ENCODE peak calls at places on chromosomes 16 and 17, in eight cellular contexts. One of them, this sample, is unnamed.

GRCh38 chr17:43636446-43636845 is 25.3 kb downstream of the MEOX1 start:
- DNase-seq in heart left ventricle: no peak
- DNase-seq in stomach: no peak
- DNase-seq in uterus: no peak
- DNase-seq in H9: no peak
- DNase-seq in LNCaP clone FGC: no peak
- DNase-seq in type B pancreatic cell: no peak
- DNase-seq in left ventricle myocardium inferior: no peak
- DNase-seq in this sample: no peak

GRCh38 chr16:28033870-28034269 is 29.6 kb downstream of the GSG1L start:
- DNase-seq in uterus: no peak
- DNase-seq in LNCaP clone FGC: no peak
- DNase-seq in left ventricle myocardium inferior: no peak
- DNase-seq in type B pancreatic cell: no peak
- DNase-seq in stomach: no peak
- DNase-seq in heart left ventricle: no peak
- DNase-seq in H9: no peak
- DNase-seq in this sample: no peak

GRCh38 chr16:80117731-80118130 is 423.1 kb upstream of the DYNLRB2 start:
- DNase-seq in left ventricle myocardium inferior: no peak
- DNase-seq in type B pancreatic cell: no peak
- DNase-seq in stomach: no peak
- DNase-seq in H9: no peak
- DNase-seq in uterus: no peak
- DNase-seq in LNCaP clone FGC: peak
- DNase-seq in heart left ventricle: no peak
- DNase-seq in this sample: no peak

GRCh38 chr16:65294154-65294553 is 172.3 kb upstream of the CDH11 start:
- DNase-seq in heart left ventricle: no peak
- DNase-seq in left ventricle myocardium inferior: no peak
- DNase-seq in LNCaP clone FGC: no peak
- DNase-seq in uterus: no peak
- DNase-seq in H9: no peak
- DNase-seq in type B pancreatic cell: no peak
- DNase-seq in stomach: no peak
- DNase-seq in this sample: peak

GRCh38 chr16:66070140-66070887 is 296.2 kb upstream of the CDH5 start:
- DNase-seq in type B pancreatic cell: no peak
- DNase-seq in heart left ventricle: peak
- DNase-seq in left ventricle myocardium inferior: peak
- DNase-seq in uterus: peak
- DNase-seq in LNCaP clone FGC: peak
- DNase-seq in H9: no peak
- DNase-seq in stomach: peak
- DNase-seq in this sample: peak

GRCh38 chr16:13552960-13553257 is 367.0 kb upstream of the ERCC4 start:
- DNase-seq in type B pancreatic cell: no peak
- DNase-seq in uterus: no peak
- DNase-seq in left ventricle myocardium inferior: no peak
- DNase-seq in stomach: no peak
- DNase-seq in heart left ventricle: no peak
- DNase-seq in H9: no peak
- DNase-seq in LNCaP clone FGC: no peak
- DNase-seq in this sample: no peak

GRCh38 chr17:10585529-10585928 is 36.1 kb upstream of the MYH2 start:
- DNase-seq in H9: no peak
- DNase-seq in LNCaP clone FGC: no peak
- DNase-seq in left ventricle myocardium inferior: no peak
- DNase-seq in uterus: no peak
- DNase-seq in type B pancreatic cell: no peak
- DNase-seq in heart left ventricle: no peak
- DNase-seq in stomach: no peak
- DNase-seq in this sample: no peak

GRCh38 chr17:57938061-57938502 is 17.1 kb downstream of the CUEDC1 start:
- DNase-seq in heart left ventricle: no peak
- DNase-seq in LNCaP clone FGC: peak
- DNase-seq in H9: no peak
- DNase-seq in type B pancreatic cell: no peak
- DNase-seq in uterus: no peak
- DNase-seq in stomach: no peak
- DNase-seq in left ventricle myocardium inferior: no peak
- DNase-seq in this sample: no peak

GRCh38 chr16:86061771-86062170 is 162.8 kb downstream of the IRF8 start:
- DNase-seq in left ventricle myocardium inferior: no peak
- DNase-seq in uterus: no peak
- DNase-seq in H9: no peak
- DNase-seq in heart left ventricle: peak
- DNase-seq in stomach: no peak
- DNase-seq in type B pancreatic cell: no peak
- DNase-seq in LNCaP clone FGC: no peak
- DNase-seq in this sample: no peak

DNA sequence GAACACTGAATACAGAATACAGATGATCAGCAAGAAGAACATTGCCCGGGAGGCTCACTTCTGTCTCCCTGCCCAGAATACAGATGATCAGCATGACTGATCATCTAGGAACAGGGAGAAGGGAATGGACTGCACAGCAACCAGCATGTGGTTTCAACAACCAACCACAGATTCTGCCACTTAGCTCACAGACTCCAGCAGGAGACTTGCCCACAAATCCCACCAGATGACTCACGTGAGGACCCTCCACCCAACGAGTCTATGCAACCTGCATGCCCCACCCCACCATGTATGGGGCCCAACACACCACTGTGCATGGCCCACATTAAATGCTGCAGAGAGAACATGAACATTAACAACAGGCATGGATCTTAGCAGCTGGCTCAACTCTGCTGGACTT is 36.1 kb upstream of the ALOX12 start:
- DNase-seq in heart left ventricle: no peak
- DNase-seq in H9: no peak
- DNase-seq in left ventricle myocardium inferior: no peak
- DNase-seq in type B pancreatic cell: no peak
- DNase-seq in stomach: no peak
- DNase-seq in LNCaP clone FGC: no peak
- DNase-seq in uterus: no peak
- DNase-seq in this sample: no peak
- TF ChIP-seq CTCF in heart left ventricle: no peak
- TF ChIP-seq CTCF in H9: no peak
- TF ChIP-seq CTCF in left ventricle myocardium inferior: no peak
- TF ChIP-seq CTCF in type B pancreatic cell: no peak
- TF ChIP-seq CTCF in stomach: no peak
- TF ChIP-seq CTCF in LNCaP clone FGC: no peak
- TF ChIP-seq CTCF in uterus: no peak
- TF ChIP-seq CTCF in this sample: no peak

GRCh38 chr17:2412561-2413021 is 11.7 kb upstream of the MNT start:
- DNase-seq in left ventricle myocardium inferior: no peak
- DNase-seq in H9: peak
- DNase-seq in type B pancreatic cell: no peak
- DNase-seq in heart left ventricle: no peak
- DNase-seq in LNCaP clone FGC: no peak
- DNase-seq in stomach: no peak
- DNase-seq in uterus: no peak
- DNase-seq in this sample: no peak
- TF ChIP-seq CTCF in left ventricle myocardium inferior: no peak
- TF ChIP-seq CTCF in H9: peak
- TF ChIP-seq CTCF in type B pancreatic cell: no peak
- TF ChIP-seq CTCF in heart left ventricle: peak
- TF ChIP-seq CTCF in LNCaP clone FGC: no peak
- TF ChIP-seq CTCF in stomach: no peak
- TF ChIP-seq CTCF in uterus: no peak
- TF ChIP-seq CTCF in this sample: no peak

DNA sequence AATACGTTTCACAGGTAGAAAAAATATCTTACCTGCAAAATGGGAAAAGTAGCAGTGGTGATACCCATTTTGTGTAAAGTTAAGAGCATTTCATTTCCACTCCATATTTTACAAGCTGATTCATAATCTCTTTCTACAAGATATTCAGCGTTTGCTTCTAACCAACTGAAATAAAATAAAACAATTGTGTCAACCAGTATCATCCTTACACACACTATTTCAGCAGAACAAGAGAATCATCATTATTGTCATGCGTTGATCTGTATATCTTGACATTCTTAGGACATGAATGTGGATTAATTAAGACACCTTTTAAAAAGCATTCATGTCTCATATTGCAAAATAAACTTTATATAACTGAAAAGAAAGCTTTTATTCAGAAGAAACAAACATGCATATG is 69.8 kb downstream of the BRIP1 start:
- DNase-seq in LNCaP clone FGC: no peak
- DNase-seq in left ventricle myocardium inferior: no peak
- DNase-seq in type B pancreatic cell: no peak
- DNase-seq in uterus: no peak
- DNase-seq in H9: no peak
- DNase-seq in heart left ventricle: no peak
- DNase-seq in stomach: no peak
- DNase-seq in this sample: no peak
- TF ChIP-seq CTCF in LNCaP clone FGC: no peak
- TF ChIP-seq CTCF in left ventricle myocardium inferior: no peak
- TF ChIP-seq CTCF in type B pancreatic cell: no peak
- TF ChIP-seq CTCF in uterus: no peak
- TF ChIP-seq CTCF in H9: no peak
- TF ChIP-seq CTCF in heart left ventricle: no peak
- TF ChIP-seq CTCF in stomach: no peak
- TF ChIP-seq CTCF in this sample: no peak

GRCh38 chr17:29005562-29005887 is 308 bp downstream of the SEZ6 start:
- DNase-seq in heart left ventricle: no peak
- DNase-seq in stomach: no peak
- DNase-seq in left ventricle myocardium inferior: no peak
- DNase-seq in LNCaP clone FGC: no peak
- DNase-seq in uterus: no peak
- DNase-seq in H9: no peak
- DNase-seq in type B pancreatic cell: no peak
- DNase-seq in this sample: no peak

GRCh38 chr17:29008591-29008990 is 2.8 kb upstream of the SEZ6 start:
- DNase-seq in type B pancreatic cell: no peak
- DNase-seq in LNCaP clone FGC: no peak
- DNase-seq in H9: no peak
- DNase-seq in heart left ventricle: no peak
- DNase-seq in uterus: no peak
- DNase-seq in left ventricle myocardium inferior: no peak
- DNase-seq in stomach: no peak
- DNase-seq in this sample: no peak

GRCh38 chr17:29007456-29008455 is 1.9 kb upstream of the SEZ6 start:
- DNase-seq in LNCaP clone FGC: no peak
- DNase-seq in left ventricle myocardium inferior: no peak
- DNase-seq in stomach: no peak
- DNase-seq in heart left ventricle: no peak
- DNase-seq in uterus: no peak
- DNase-seq in H9: no peak
- DNase-seq in type B pancreatic cell: no peak
- DNase-seq in this sample: no peak

GRCh38 chr17:29004081-29004692 is 1.6 kb downstream of the SEZ6 start:
- DNase-seq in LNCaP clone FGC: no peak
- DNase-seq in H9: no peak
- DNase-seq in heart left ventricle: peak
- DNase-seq in type B pancreatic cell: no peak
- DNase-seq in uterus: no peak
- DNase-seq in left ventricle myocardium inferior: no peak
- DNase-seq in stomach: no peak
- DNase-seq in this sample: no peak

GRCh38 chr17:29005936-29006438 is at the start of gene SEZ6:
- DNase-seq in left ventricle myocardium inferior: peak
- DNase-seq in heart left ventricle: peak
- DNase-seq in LNCaP clone FGC: no peak
- DNase-seq in uterus: peak
- DNase-seq in stomach: peak
- DNase-seq in type B pancreatic cell: peak
- DNase-seq in H9: peak
- DNase-seq in this sample: peak
- TF ChIP-seq CTCF in left ventricle myocardium inferior: peak
- TF ChIP-seq CTCF in heart left ventricle: no peak
- TF ChIP-seq CTCF in LNCaP clone FGC: no peak
- TF ChIP-seq CTCF in uterus: peak
- TF ChIP-seq CTCF in stomach: no peak
- TF ChIP-seq CTCF in type B pancreatic cell: peak
- TF ChIP-seq CTCF in H9: no peak
- TF ChIP-seq CTCF in this sample: no peak

DNA sequence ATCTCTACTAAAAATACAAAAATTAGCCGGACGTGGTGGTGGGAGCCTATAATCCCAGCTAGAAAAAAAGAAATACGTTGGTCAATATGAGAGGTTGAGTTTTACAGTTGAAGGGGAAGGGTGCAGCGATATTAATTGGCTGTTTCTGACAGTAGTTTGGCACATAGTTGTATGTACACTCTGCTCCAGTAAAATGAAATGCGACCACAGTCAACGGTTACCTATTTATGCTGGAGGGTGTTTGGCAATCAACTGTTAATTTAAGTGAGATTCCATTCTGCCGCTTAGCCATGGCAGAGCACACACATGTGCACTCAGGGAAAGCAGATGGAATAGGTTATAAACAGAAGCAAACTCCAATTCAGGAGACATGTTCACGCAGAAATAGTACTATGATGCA is 9.3 kb upstream of the ZNF594 start:
- DNase-seq in stomach: no peak
- DNase-seq in type B pancreatic cell: no peak
- DNase-seq in heart left ventricle: no peak
- DNase-seq in LNCaP clone FGC: no peak
- DNase-seq in H9: no peak
- DNase-seq in uterus: no peak
- DNase-seq in left ventricle myocardium inferior: no peak
- DNase-seq in this sample: no peak
- TF ChIP-seq CTCF in stomach: no peak
- TF ChIP-seq CTCF in type B pancreatic cell: no peak
- TF ChIP-seq CTCF in heart left ventricle: no peak
- TF ChIP-seq CTCF in LNCaP clone FGC: no peak
- TF ChIP-seq CTCF in H9: no peak
- TF ChIP-seq CTCF in uterus: no peak
- TF ChIP-seq CTCF in left ventricle myocardium inferior: no peak
- TF ChIP-seq CTCF in this sample: no peak

GRCh38 chr17:73585583-73585982 is 58.7 kb downstream of the SDK2 start:
- DNase-seq in stomach: no peak
- DNase-seq in H9: peak
- DNase-seq in LNCaP clone FGC: no peak
- DNase-seq in heart left ventricle: no peak
- DNase-seq in uterus: no peak
- DNase-seq in type B pancreatic cell: no peak
- DNase-seq in left ventricle myocardium inferior: no peak
- DNase-seq in this sample: no peak
- TF ChIP-seq CTCF in stomach: no peak
- TF ChIP-seq CTCF in H9: peak
- TF ChIP-seq CTCF in LNCaP clone FGC: no peak
- TF ChIP-seq CTCF in heart left ventricle: no peak
- TF ChIP-seq CTCF in uterus: no peak
- TF ChIP-seq CTCF in type B pancreatic cell: peak
- TF ChIP-seq CTCF in left ventricle myocardium inferior: no peak
- TF ChIP-seq CTCF in this sample: no peak

DNA sequence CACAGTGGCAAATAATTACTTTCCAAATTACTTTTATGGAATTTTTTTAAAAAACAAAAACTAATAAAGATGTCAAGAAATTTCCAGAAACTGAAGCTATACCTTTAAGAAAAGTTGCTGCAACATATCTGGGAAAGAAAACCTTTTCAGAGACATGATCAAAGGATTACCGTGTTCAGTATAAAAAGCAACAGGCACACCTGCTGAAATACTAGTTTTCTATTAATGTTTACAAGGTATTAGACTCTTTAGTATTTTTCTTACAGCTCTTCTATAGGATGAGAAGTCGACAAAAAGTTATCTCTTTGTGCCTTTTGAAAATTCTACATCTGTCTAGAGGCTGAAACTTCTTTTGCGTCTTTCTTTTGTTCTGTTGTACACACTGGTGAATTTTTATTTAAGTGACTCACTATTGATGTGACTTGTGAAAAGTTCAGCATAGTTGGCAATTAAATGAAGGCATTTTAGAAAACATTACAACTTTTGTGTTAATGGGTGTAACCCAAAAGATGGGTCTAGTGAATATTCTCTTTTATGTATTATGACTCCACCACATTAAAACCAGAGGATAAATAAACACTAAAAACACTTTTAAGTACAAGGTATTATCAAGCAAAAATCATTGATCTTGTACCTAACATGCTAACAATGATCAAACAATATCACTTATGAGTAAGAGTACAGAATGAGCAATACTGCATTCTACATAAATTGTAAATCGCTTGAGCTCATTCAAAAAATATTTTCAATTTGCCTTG is 23.8 kb downstream of the NACA2 start:
- DNase-seq in type B pancreatic cell: no peak
- DNase-seq in LNCaP clone FGC: no peak
- DNase-seq in uterus: no peak
- DNase-seq in H9: no peak
- DNase-seq in stomach: no peak
- DNase-seq in left ventricle myocardium inferior: no peak
- DNase-seq in heart left ventricle: no peak
- DNase-seq in this sample: no peak
- TF ChIP-seq CTCF in type B pancreatic cell: no peak
- TF ChIP-seq CTCF in LNCaP clone FGC: no peak
- TF ChIP-seq CTCF in uterus: no peak
- TF ChIP-seq CTCF in H9: no peak
- TF ChIP-seq CTCF in stomach: no peak
- TF ChIP-seq CTCF in left ventricle myocardium inferior: no peak
- TF ChIP-seq CTCF in heart left ventricle: no peak
- TF ChIP-seq CTCF in this sample: no peak

This sample was measured in ovary.